ENCODE peak calls at places on chromosomes 16 and 17, in eight cellular contexts. K is ovary, G is Peyer's patch, N is uterus, P is heart left ventricle, Z is NB4, L is right lobe of liver, V is testis. U is an unnamed sample.

GRCh38 chr16:81261049-81261648 is 22.7 kb downstream of the BCO1 start:
- DNase-seq in K (no peak), G (no peak), N (no peak), P (no peak), Z (peak; percentile 47), L (no peak), V (no peak), U (no peak)

GRCh38 chr17:51948128-51948527 is 210.4 kb downstream of the CA10 start:
- DNase-seq in K (no peak), G (no peak), N (no peak), P (no peak), Z (no peak), L (no peak), V (no peak), U (no peak)

GRCh38 chr16:56603589-56603988 is 4.8 kb upstream of the MT2A start:
- DNase-seq in K (no peak), G (peak; percentile 71), N (no peak), P (no peak), Z (peak; percentile 64), L (peak; percentile 67), V (peak; percentile 63), U (peak; percentile 65)

GRCh38 chr17:80101946-80102706 is 745 bp downstream of the GAA start:
- DNase-seq in K (peak; percentile 16), G (peak; percentile 51), N (no peak), P (peak; percentile 70), Z (peak; percentile 56), L (no peak), V (peak; percentile 23), U (no peak)

GRCh38 chr16:27748868-27749546 is 199.1 kb downstream of the KATNIP start:
- DNase-seq in K (peak; percentile 49), G (peak; percentile 80), N (peak; percentile 30), P (peak; percentile 37), Z (peak; percentile 48), L (no peak), V (peak; percentile 40), U (no peak)

GRCh38 chr17:32123782-32124181 is 18.5 kb upstream of the RHOT1 start:
- DNase-seq in K (no peak), G (no peak), N (no peak), P (no peak), Z (no peak), L (no peak), V (no peak), U (no peak)

GRCh38 chr17:48392836-48393235 is 37.2 kb downstream of the SKAP1 start:
- DNase-seq in K (no peak), G (no peak), N (no peak), P (no peak), Z (no peak), L (no peak), V (no peak), U (no peak)

GRCh38 chr17:47700471-47701449 is 6.8 kb downstream of the TBKBP1 start:
- DNase-seq in K (no peak), G (no peak), N (no peak), P (peak; percentile 48), Z (no peak), L (peak; percentile 42), V (no peak), U (no peak)

GRCh38 chr17:45812102-45812501 is 28.0 kb downstream of the CRHR1 start:
- DNase-seq in K (no peak), G (no peak), N (no peak), P (no peak), Z (peak; percentile 30), L (no peak), V (no peak), U (no peak)

GRCh38 chr16:71927383-71927782 is 32.1 kb downstream of the IST1 start:
- DNase-seq in K (peak; percentile 51), G (peak; percentile 80), N (peak; percentile 52), P (no peak), Z (no peak), L (no peak), V (peak; percentile 79), U (peak; percentile 27)

GRCh38 chr16:7397901-7398300 is 65.3 kb downstream of the RBFOX1 start:
- DNase-seq in K (no peak), G (no peak), N (no peak), P (no peak), Z (no peak), L (no peak), V (no peak), U (no peak)

GRCh38 chr17:57257213-57257873 is 1.0 kb downstream of the MSI2 start:
- DNase-seq in K (no peak), G (peak; percentile 62), N (no peak), P (no peak), Z (peak; percentile 41), L (no peak), V (no peak), U (no peak)

GRCh38 chr17:7296189-7296861 is 1.9 kb upstream of the YBX2 start:
- DNase-seq in K (peak; percentile 81), G (peak; percentile 89), N (peak; percentile 84), P (peak; percentile 93), Z (peak; percentile 85), L (peak; percentile 83), V (peak; percentile 87), U (peak; percentile 84)

GRCh38 chr16:77738706-77739105 is 16.4 kb downstream of the NUDT7 start:
- DNase-seq in K (no peak), G (no peak), N (no peak), P (no peak), Z (no peak), L (no peak), V (no peak), U (no peak)

GRCh38 chr16:239948-240277 is 5.3 kb downstream of the FAM234A start:
- DNase-seq in K (no peak), G (no peak), N (no peak), P (no peak), Z (no peak), L (no peak), V (no peak), U (no peak)

GRCh38 chr16:228917-229730 is at the start of gene LUC7L:
- DNase-seq in K (peak; percentile 87), G (peak; percentile 94), N (peak; percentile 87), P (peak; percentile 94), Z (peak; percentile 85), L (peak; percentile 90), V (peak; percentile 93), U (peak; percentile 83)

GRCh38 chr16:230949-231348 is 1.7 kb upstream of the LUC7L start:
- DNase-seq in K (no peak), G (no peak), N (no peak), P (no peak), Z (no peak), L (no peak), V (no peak), U (no peak)

GRCh38 chr16:229731-230281 is 557 bp upstream of the LUC7L start:
- DNase-seq in K (no peak), G (no peak), N (no peak), P (no peak), Z (no peak), L (no peak), V (no peak), U (no peak)

GRCh38 chr16:234468-235305 is at the start of gene FAM234A:
- DNase-seq in K (peak; percentile 94), G (peak; percentile 97), N (peak; percentile 92), P (peak; percentile 96), Z (peak; percentile 91), L (peak; percentile 97), V (peak; percentile 95), U (peak; percentile 95)
- TF ChIP-seq CTCF in K (peak; percentile 80), G (peak; percentile 63), N (peak; percentile 27), P (peak; percentile 15), Z (peak; percentile 25), L (peak; percentile 29), V (peak; percentile 11), U (peak; percentile 57)

DNA sequence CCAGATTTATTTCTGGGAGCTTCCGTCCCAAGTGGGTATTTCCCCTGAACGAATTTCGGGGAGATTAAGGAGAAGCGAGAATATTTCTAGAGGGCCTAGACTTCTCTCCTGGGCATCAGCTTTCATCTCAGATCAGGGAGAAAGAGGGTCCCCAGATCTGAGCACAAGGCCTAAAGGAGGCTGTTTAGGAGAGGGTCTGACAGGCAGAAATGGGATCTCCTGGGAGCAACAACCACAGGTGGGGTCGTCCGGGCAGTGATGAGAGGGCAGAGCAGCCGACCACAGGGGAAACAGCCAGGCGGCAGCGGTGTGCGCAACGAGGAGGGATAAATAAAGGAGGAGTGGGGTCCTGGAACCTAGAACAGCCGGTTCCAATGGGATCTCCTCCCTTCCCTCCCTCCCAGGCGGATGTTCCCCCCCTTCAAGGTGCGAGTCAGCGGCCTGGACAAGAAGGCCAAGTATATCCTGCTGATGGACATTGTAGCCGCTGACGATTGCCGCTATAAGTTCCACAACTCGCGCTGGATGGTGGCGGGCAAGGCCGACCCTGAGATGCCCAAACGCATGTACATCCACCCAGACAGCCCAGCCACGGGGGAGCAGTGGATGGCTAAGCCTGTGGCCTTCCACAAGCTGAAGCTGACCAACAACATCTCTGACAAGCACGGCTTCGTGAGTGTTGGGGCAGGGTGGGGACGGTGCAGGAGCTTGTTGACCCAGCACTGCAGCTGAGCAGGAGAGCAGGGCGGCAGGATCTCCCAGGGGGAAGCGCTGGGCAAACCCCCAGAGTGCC is 1.8 kb downstream of the TBX2 start:
- DNase-seq in K (no peak), G (no peak), N (no peak), P (peak; percentile 57), Z (no peak), L (no peak), V (no peak), U (no peak)
- H3K4me3 ChIP-seq in K (peak overlapping the region; percentile 58), G (peak overlapping the region; percentile 9), N (peak overlapping the region; percentile 45), P (peak overlapping the region; percentile 65), Z (no peak overlapping the region), L (peak overlapping the region; percentile 41), V (peak overlapping the region; percentile 68), U (no peak overlapping the region)

GRCh38 chr17:82882715-82883446 is 43.1 kb upstream of the ZNF750 start:
- DNase-seq in K (no peak), G (peak; percentile 85), N (no peak), P (peak; percentile 75), Z (no peak), L (no peak), V (no peak), U (peak; percentile 94)
- TF ChIP-seq POLR2A in K (no peak), G (no peak), N (no peak), P (no peak), Z (no peak), L (no peak), V (no peak), U (peak; percentile 62)

GRCh38 chr16:67162439-67163163 is 1.9 kb upstream of the HSF4 start:
- DNase-seq in K (no peak), G (no peak), N (no peak), P (peak; percentile 59), Z (no peak), L (no peak), V (no peak), U (peak; percentile 15)
- TF ChIP-seq CTCF in K (no peak), G (no peak), N (no peak), P (no peak), Z (no peak), L (no peak), V (no peak), U (no peak)

U was measured in body of pancreas.